ENCODE peak calls at places on chromosomes 7 and 10, in six cellular contexts. One of them, this sample, is unnamed.

GRCh38 chr7:14902589-14902963 is at the start of gene DGKB:
- DNase-seq in esophagus squamous epithelium: no peak
- DNase-seq in body of pancreas: peak; percentile 13
- DNase-seq in IMR-90: peak; percentile 3
- DNase-seq in heart left ventricle: peak; percentile 36
- DNase-seq in transverse colon: peak; percentile 6
- DNase-seq in this sample: no peak

GRCh38 chr10:102188298-102188940 is 36.2 kb downstream of the NOLC1 start:
- DNase-seq in esophagus squamous epithelium: no peak
- DNase-seq in body of pancreas: no peak
- DNase-seq in IMR-90: no peak
- DNase-seq in heart left ventricle: no peak
- DNase-seq in transverse colon: peak; percentile 30
- DNase-seq in this sample: no peak

GRCh38 chr7:33596694-33597093 is 308.6 kb upstream of the BMPER start:
- DNase-seq in esophagus squamous epithelium: no peak
- DNase-seq in body of pancreas: no peak
- DNase-seq in IMR-90: peak; percentile 16
- DNase-seq in heart left ventricle: no peak
- DNase-seq in transverse colon: no peak
- DNase-seq in this sample: no peak

GRCh38 chr7:105268511-105269392 is 120.0 kb downstream of the SRPK2 start:
- DNase-seq in esophagus squamous epithelium: no peak
- DNase-seq in body of pancreas: no peak
- DNase-seq in IMR-90: peak; percentile 71
- DNase-seq in heart left ventricle: no peak
- DNase-seq in transverse colon: no peak
- DNase-seq in this sample: peak; percentile 24

GRCh38 chr7:107995184-107996071 is 7.5 kb downstream of the LAMB1 start:
- DNase-seq in esophagus squamous epithelium: no peak
- DNase-seq in body of pancreas: no peak
- DNase-seq in IMR-90: peak; percentile 85
- DNase-seq in heart left ventricle: peak; percentile 54
- DNase-seq in transverse colon: no peak
- DNase-seq in this sample: no peak

GRCh38 chr10:75294518-75294865 is 58.7 kb upstream of the COMTD1 start:
- DNase-seq in esophagus squamous epithelium: no peak
- DNase-seq in body of pancreas: peak; percentile 80
- DNase-seq in IMR-90: no peak
- DNase-seq in heart left ventricle: peak; percentile 53
- DNase-seq in transverse colon: no peak
- DNase-seq in this sample: no peak

GRCh38 chr10:31669367-31669766 is 259.3 kb downstream of the ARHGAP12 start:
- DNase-seq in esophagus squamous epithelium: no peak
- DNase-seq in body of pancreas: no peak
- DNase-seq in IMR-90: no peak
- DNase-seq in heart left ventricle: no peak
- DNase-seq in transverse colon: no peak
- DNase-seq in this sample: no peak

GRCh38 chr7:73706122-73707044 is 13.1 kb downstream of the STX1A start:
- DNase-seq in esophagus squamous epithelium: no peak
- DNase-seq in body of pancreas: no peak
- DNase-seq in IMR-90: peak; percentile 52
- DNase-seq in heart left ventricle: no peak
- DNase-seq in transverse colon: no peak
- DNase-seq in this sample: no peak

GRCh38 chr10:111323567-111323966 is 246.7 kb downstream of the ADRA2A start:
- DNase-seq in esophagus squamous epithelium: no peak
- DNase-seq in body of pancreas: no peak
- DNase-seq in IMR-90: no peak
- DNase-seq in heart left ventricle: no peak
- DNase-seq in transverse colon: no peak
- DNase-seq in this sample: no peak

GRCh38 chr7:140609646-140610045 is 31.0 kb downstream of the DENND2A start:
- DNase-seq in esophagus squamous epithelium: no peak
- DNase-seq in body of pancreas: no peak
- DNase-seq in IMR-90: peak; percentile 84
- DNase-seq in heart left ventricle: no peak
- DNase-seq in transverse colon: no peak
- DNase-seq in this sample: no peak

GRCh38 chr7:17680026-17680425 is 260.3 kb downstream of the SNX13 start:
- DNase-seq in esophagus squamous epithelium: no peak
- DNase-seq in body of pancreas: no peak
- DNase-seq in IMR-90: peak; percentile 83
- DNase-seq in heart left ventricle: peak; percentile 57
- DNase-seq in transverse colon: peak; percentile 29
- DNase-seq in this sample: peak; percentile 95

GRCh38 chr10:99593312-99593711 is 26.9 kb downstream of the SLC25A28 start:
- DNase-seq in esophagus squamous epithelium: no peak
- DNase-seq in body of pancreas: no peak
- DNase-seq in IMR-90: no peak
- DNase-seq in heart left ventricle: no peak
- DNase-seq in transverse colon: peak; percentile 82
- DNase-seq in this sample: no peak

DNA sequence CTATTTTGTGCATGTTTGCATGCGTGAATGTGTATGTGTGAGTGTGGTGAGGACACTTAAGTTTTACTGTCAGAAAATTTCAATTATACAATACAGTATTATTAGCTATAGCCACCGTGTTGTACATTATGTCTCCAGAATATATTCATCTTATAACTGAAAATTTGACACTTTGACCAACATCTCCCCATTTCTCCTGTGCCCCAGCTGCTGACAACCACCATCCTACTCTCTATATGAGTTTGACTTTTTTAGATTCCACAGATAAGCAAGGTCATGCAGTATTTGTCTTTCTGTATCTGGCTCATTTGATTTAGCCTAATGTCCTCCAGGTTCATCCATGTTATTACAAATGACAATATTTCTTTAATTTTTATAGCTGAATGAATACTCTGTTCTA is 195.0 kb downstream of the GPR37 start:
- DNase-seq in esophagus squamous epithelium: no peak
- DNase-seq in body of pancreas: no peak
- DNase-seq in IMR-90: no peak
- DNase-seq in heart left ventricle: no peak
- DNase-seq in transverse colon: no peak
- DNase-seq in this sample: no peak
- H3K4me3 ChIP-seq in esophagus squamous epithelium: no peak overlapping the region
- H3K4me3 ChIP-seq in body of pancreas: no peak overlapping the region
- H3K4me3 ChIP-seq in IMR-90: no peak overlapping the region
- H3K4me3 ChIP-seq in heart left ventricle: no peak overlapping the region
- H3K4me3 ChIP-seq in transverse colon: no peak overlapping the region
- H3K4me3 ChIP-seq in this sample: no peak overlapping the region

GRCh38 chr10:56360967-56361841 is at the start of gene ZWINT:
- DNase-seq in esophagus squamous epithelium: peak; percentile 50
- DNase-seq in body of pancreas: peak; percentile 96
- DNase-seq in IMR-90: peak; percentile 95
- DNase-seq in heart left ventricle: peak; percentile 97
- DNase-seq in transverse colon: peak; percentile 96
- DNase-seq in this sample: peak; percentile 94
- TF ChIP-seq POLR2A in esophagus squamous epithelium: peak; percentile 25
- TF ChIP-seq POLR2A in body of pancreas: peak; percentile 54
- TF ChIP-seq POLR2A in IMR-90: peak; percentile 56
- TF ChIP-seq POLR2A in heart left ventricle: peak; percentile 46
- TF ChIP-seq POLR2A in transverse colon: peak; percentile 51
- TF ChIP-seq POLR2A in this sample: no peak

GRCh38 chr7:29924006-29924405 is 65.6 kb downstream of the SCRN1 start:
- DNase-seq in esophagus squamous epithelium: no peak
- DNase-seq in body of pancreas: no peak
- DNase-seq in IMR-90: no peak
- DNase-seq in heart left ventricle: no peak
- DNase-seq in transverse colon: no peak
- DNase-seq in this sample: no peak

GRCh38 chr7:29923231-29923630 is 66.4 kb downstream of the SCRN1 start:
- DNase-seq in esophagus squamous epithelium: no peak
- DNase-seq in body of pancreas: no peak
- DNase-seq in IMR-90: no peak
- DNase-seq in heart left ventricle: no peak
- DNase-seq in transverse colon: no peak
- DNase-seq in this sample: no peak

GRCh38 chr7:29919790-29920189 is 69.8 kb downstream of the SCRN1 start:
- DNase-seq in esophagus squamous epithelium: no peak
- DNase-seq in body of pancreas: no peak
- DNase-seq in IMR-90: no peak
- DNase-seq in heart left ventricle: no peak
- DNase-seq in transverse colon: no peak
- DNase-seq in this sample: no peak

GRCh38 chr7:29920491-29920890 is 69.1 kb downstream of the SCRN1 start:
- DNase-seq in esophagus squamous epithelium: no peak
- DNase-seq in body of pancreas: no peak
- DNase-seq in IMR-90: no peak
- DNase-seq in heart left ventricle: no peak
- DNase-seq in transverse colon: no peak
- DNase-seq in this sample: no peak

DNA sequence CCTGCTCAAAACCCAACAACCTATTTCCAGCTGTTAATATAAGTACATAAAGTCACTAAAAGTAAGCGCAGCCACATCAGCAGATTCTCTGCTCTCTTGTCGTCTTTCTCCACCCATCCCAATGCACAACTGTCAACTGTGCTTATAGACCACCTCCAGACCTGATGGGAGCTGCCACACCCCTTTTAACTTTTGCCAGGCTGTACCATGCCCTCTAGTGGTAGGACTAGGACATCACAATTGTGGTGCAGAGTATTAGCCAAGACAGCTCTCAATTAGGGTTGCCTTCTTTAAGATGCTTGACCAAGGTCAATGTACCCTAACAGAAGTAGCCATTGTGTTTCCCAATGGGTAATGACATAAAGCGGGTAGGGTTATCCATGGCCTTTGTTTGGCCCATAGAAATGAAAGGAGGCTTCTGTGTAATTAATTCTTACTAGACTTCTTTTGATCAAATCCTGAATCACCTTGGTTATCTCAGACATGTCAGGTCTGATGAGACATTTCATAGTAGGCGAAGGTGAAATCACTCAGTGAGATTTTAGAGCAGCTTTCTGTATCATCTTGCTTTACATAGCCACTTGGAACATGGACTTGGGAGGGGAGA is 68.1 kb downstream of the SCRN1 start:
- DNase-seq in esophagus squamous epithelium: no peak
- DNase-seq in body of pancreas: peak; percentile 40
- DNase-seq in IMR-90: peak; percentile 57
- DNase-seq in heart left ventricle: peak; percentile 42
- DNase-seq in transverse colon: peak; percentile 35
- DNase-seq in this sample: no peak
- TF ChIP-seq CTCF in esophagus squamous epithelium: peak; percentile 71
- TF ChIP-seq CTCF in body of pancreas: peak; percentile 76
- TF ChIP-seq CTCF in IMR-90: peak; percentile 82
- TF ChIP-seq CTCF in heart left ventricle: peak; percentile 91
- TF ChIP-seq CTCF in transverse colon: peak; percentile 89
- TF ChIP-seq CTCF in this sample: no peak

DNA sequence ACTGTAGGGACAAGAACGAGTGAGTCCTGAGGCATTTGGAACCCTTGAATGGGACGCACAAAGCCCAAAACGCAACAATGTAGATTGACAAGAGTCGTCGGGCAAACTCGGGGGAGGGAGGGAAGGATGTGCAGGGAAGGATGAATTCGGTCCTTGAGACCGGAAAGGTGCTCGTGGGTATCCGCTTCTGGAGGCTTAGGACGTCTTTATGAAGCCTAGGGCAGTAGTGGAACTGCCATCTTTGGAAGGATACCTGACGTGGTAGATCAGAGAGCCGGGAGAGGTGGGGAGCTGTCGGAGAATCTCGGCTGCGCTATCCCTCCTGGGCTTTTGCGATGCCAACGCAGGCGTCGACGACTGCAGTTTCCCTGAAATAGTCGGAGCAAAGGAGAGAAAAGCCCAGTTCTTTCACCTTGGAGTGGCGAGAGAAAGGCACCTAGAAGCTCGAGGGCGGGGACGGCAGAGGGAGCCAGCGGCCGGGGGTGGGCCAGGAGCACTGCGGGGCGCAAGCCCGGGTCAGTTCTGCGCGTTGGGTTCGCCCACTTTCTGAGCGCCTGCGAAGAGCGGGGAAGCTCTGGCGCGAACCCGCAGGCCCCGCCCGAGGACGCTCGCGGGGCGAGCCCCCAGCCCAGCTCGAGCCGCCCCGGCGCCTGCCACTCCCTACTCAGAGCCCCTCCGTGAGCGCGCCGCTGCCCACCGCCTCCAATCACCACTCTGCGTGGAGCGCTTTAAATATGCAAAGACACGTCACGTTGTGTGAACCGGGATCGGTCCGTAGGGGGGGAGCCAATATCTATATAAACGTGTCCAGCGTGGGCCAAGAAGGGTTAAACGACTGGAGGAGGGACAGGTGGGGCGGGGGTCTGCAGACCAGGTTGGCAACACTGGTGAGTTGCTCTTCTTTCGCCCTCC is at the start of gene CYP26C1:
- DNase-seq in esophagus squamous epithelium: no peak
- DNase-seq in body of pancreas: no peak
- DNase-seq in IMR-90: no peak
- DNase-seq in heart left ventricle: no peak
- DNase-seq in transverse colon: no peak
- DNase-seq in this sample: no peak
- H3K4me3 ChIP-seq in esophagus squamous epithelium: no peak within 1 kb of the TSS
- H3K4me3 ChIP-seq in body of pancreas: no peak within 1 kb of the TSS
- H3K4me3 ChIP-seq in IMR-90: no peak within 1 kb of the TSS
- H3K4me3 ChIP-seq in heart left ventricle: no peak within 1 kb of the TSS
- H3K4me3 ChIP-seq in transverse colon: no peak within 1 kb of the TSS
- H3K4me3 ChIP-seq in this sample: no peak within 1 kb of the TSS

DNA sequence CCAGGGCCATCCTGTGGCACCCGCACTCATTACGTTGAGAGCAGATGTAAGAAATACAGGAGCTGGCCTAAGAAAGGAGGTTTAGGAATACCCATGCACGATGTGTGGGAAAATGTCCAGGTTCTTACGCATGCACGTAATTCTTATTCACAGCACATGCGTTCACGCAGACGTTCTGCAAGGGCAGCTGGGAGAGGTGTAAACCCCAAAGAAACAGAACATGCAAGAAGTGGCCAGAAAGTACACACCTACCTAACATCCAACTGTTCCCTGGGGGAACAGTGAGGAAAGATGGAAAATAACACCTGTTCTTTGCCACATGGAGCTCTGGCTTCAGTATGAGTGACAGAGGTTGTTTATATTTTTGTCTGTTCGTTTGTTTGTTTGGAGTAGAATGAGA is 285.6 kb downstream of the PRPF18 start:
- DNase-seq in esophagus squamous epithelium: no peak
- DNase-seq in body of pancreas: no peak
- DNase-seq in IMR-90: no peak
- DNase-seq in heart left ventricle: no peak
- DNase-seq in transverse colon: no peak
- DNase-seq in this sample: no peak
- TF ChIP-seq POLR2A in esophagus squamous epithelium: no peak
- TF ChIP-seq POLR2A in body of pancreas: no peak
- TF ChIP-seq POLR2A in IMR-90: no peak
- TF ChIP-seq POLR2A in heart left ventricle: no peak
- TF ChIP-seq POLR2A in transverse colon: no peak
- TF ChIP-seq POLR2A in this sample: no peak